ENCODE peak calls at places on chromosomes 2 and 18, in five cellular contexts. One of them, this sample, is unnamed.

GRCh38 chr2:59354498-59354897 is 1113.4 kb upstream of the FANCL start:
- DNase-seq in RWPE1: no peak
- DNase-seq in IMR-90: no peak
- DNase-seq in GM06990: no peak
- DNase-seq in choroid plexus epithelial cell: no peak
- DNase-seq in this sample: no peak

GRCh38 chr2:159290289-159290907 is 3.9 kb upstream of the WDSUB1 start:
- DNase-seq in RWPE1: peak; percentile 62
- DNase-seq in IMR-90: peak; percentile 94
- DNase-seq in GM06990: peak; percentile 39
- DNase-seq in choroid plexus epithelial cell: peak; percentile 97
- DNase-seq in this sample: no peak

GRCh38 chr2:11377915-11378649 is 33.6 kb upstream of the ROCK2 start:
- DNase-seq in choroid plexus epithelial cell: no peak
- DNase-seq in IMR-90: peak; percentile 79
- DNase-seq in RWPE1: no peak
- DNase-seq in GM06990: peak; percentile 73
- DNase-seq in this sample: no peak

GRCh38 chr2:46010925-46011490 is 286.2 kb upstream of the EPAS1 start:
- DNase-seq in GM06990: no peak
- DNase-seq in IMR-90: peak; percentile 74
- DNase-seq in choroid plexus epithelial cell: peak; percentile 79
- DNase-seq in RWPE1: peak; percentile 64
- DNase-seq in this sample: no peak

GRCh38 chr2:3349211-3349693 is 28.4 kb downstream of the EIPR1 start:
- DNase-seq in RWPE1: no peak
- DNase-seq in IMR-90: peak; percentile 17
- DNase-seq in GM06990: no peak
- DNase-seq in choroid plexus epithelial cell: peak; percentile 7
- DNase-seq in this sample: no peak

GRCh38 chr2:164850235-164850634 is 8.6 kb upstream of the COBLL1 start:
- DNase-seq in RWPE1: no peak
- DNase-seq in GM06990: no peak
- DNase-seq in IMR-90: no peak
- DNase-seq in choroid plexus epithelial cell: peak; percentile 47
- DNase-seq in this sample: no peak

GRCh38 chr2:241443486-241444223 is 64.7 kb downstream of the STK25 start:
- DNase-seq in choroid plexus epithelial cell: peak; percentile 75
- DNase-seq in IMR-90: peak; percentile 57
- DNase-seq in GM06990: peak; percentile 61
- DNase-seq in RWPE1: peak; percentile 14
- DNase-seq in this sample: no peak

GRCh38 chr2:172253190-172254052 is 150.7 kb upstream of the DLX2 start:
- DNase-seq in IMR-90: peak; percentile 100
- DNase-seq in choroid plexus epithelial cell: peak; percentile 99
- DNase-seq in GM06990: no peak
- DNase-seq in RWPE1: peak; percentile 92
- DNase-seq in this sample: no peak

GRCh38 chr2:114543106-114543806 is 100.8 kb downstream of the DPP10 start:
- DNase-seq in GM06990: no peak
- DNase-seq in IMR-90: no peak
- DNase-seq in choroid plexus epithelial cell: peak; percentile 1
- DNase-seq in RWPE1: no peak
- DNase-seq in this sample: peak; percentile 17

GRCh38 chr18:63747006-63747405 is 28.2 kb upstream of the SERPINB7 start:
- DNase-seq in choroid plexus epithelial cell: no peak
- DNase-seq in IMR-90: no peak
- DNase-seq in GM06990: no peak
- DNase-seq in RWPE1: no peak
- DNase-seq in this sample: no peak

GRCh38 chr2:27435628-27436027 is 6.6 kb upstream of the KRTCAP3 start:
- DNase-seq in IMR-90: no peak
- DNase-seq in RWPE1: no peak
- DNase-seq in GM06990: no peak
- DNase-seq in choroid plexus epithelial cell: no peak
- DNase-seq in this sample: no peak

GRCh38 chr2:172704072-172704936 is 31.3 kb upstream of the RAPGEF4 start:
- DNase-seq in GM06990: no peak
- DNase-seq in RWPE1: peak; percentile 20
- DNase-seq in IMR-90: peak; percentile 51
- DNase-seq in choroid plexus epithelial cell: peak; percentile 64
- DNase-seq in this sample: peak; percentile 49

GRCh38 chr2:9844036-9844483 is 786 bp downstream of the TAF1B start:
- DNase-seq in RWPE1: no peak
- DNase-seq in choroid plexus epithelial cell: peak; percentile 43
- DNase-seq in GM06990: peak; percentile 11
- DNase-seq in IMR-90: peak; percentile 31
- DNase-seq in this sample: no peak

GRCh38 chr18:67402543-67402942 is 114.0 kb downstream of the DSEL start:
- DNase-seq in RWPE1: no peak
- DNase-seq in IMR-90: peak; percentile 88
- DNase-seq in choroid plexus epithelial cell: peak; percentile 79
- DNase-seq in GM06990: no peak
- DNase-seq in this sample: no peak

GRCh38 chr18:58378980-58379379 is 249.9 kb downstream of the ALPK2 start:
- DNase-seq in IMR-90: no peak
- DNase-seq in choroid plexus epithelial cell: no peak
- DNase-seq in GM06990: no peak
- DNase-seq in RWPE1: no peak
- DNase-seq in this sample: no peak

GRCh38 chr18:46917808-46918600 is 602 bp downstream of the KATNAL2 start:
- DNase-seq in GM06990: no peak
- DNase-seq in IMR-90: peak; percentile 37
- DNase-seq in RWPE1: no peak
- DNase-seq in choroid plexus epithelial cell: peak; percentile 53
- DNase-seq in this sample: peak; percentile 10

GRCh38 chr2:191386938-191387536 is 141.8 kb downstream of the MYO1B start:
- DNase-seq in GM06990: no peak
- DNase-seq in choroid plexus epithelial cell: peak; percentile 86
- DNase-seq in RWPE1: peak; percentile 26
- DNase-seq in IMR-90: peak; percentile 89
- DNase-seq in this sample: no peak

GRCh38 chr2:22626621-22627020 is 758.4 kb upstream of the KLHL29 start:
- DNase-seq in GM06990: no peak
- DNase-seq in RWPE1: no peak
- DNase-seq in IMR-90: no peak
- DNase-seq in choroid plexus epithelial cell: no peak
- DNase-seq in this sample: peak; percentile 27

GRCh38 chr18:5779922-5780321 is 115.4 kb downstream of the TMEM200C start:
- DNase-seq in choroid plexus epithelial cell: no peak
- DNase-seq in GM06990: no peak
- DNase-seq in RWPE1: no peak
- DNase-seq in IMR-90: no peak
- DNase-seq in this sample: no peak

GRCh38 chr2:2812648-2813047 is 481.6 kb upstream of the MYT1L start:
- DNase-seq in choroid plexus epithelial cell: no peak
- DNase-seq in IMR-90: no peak
- DNase-seq in RWPE1: no peak
- DNase-seq in GM06990: no peak
- DNase-seq in this sample: no peak

GRCh38 chr2:33223851-33224250 is 252.6 kb upstream of the RASGRP3 start:
- DNase-seq in GM06990: no peak
- DNase-seq in choroid plexus epithelial cell: peak; percentile 86
- DNase-seq in RWPE1: no peak
- DNase-seq in IMR-90: no peak
- DNase-seq in this sample: no peak

GRCh38 chr2:25701801-25702200 is 28.4 kb upstream of the DTNB start:
- DNase-seq in RWPE1: no peak
- DNase-seq in choroid plexus epithelial cell: no peak
- DNase-seq in GM06990: no peak
- DNase-seq in IMR-90: no peak
- DNase-seq in this sample: no peak

GRCh38 chr2:55102056-55102812 is 52.0 kb upstream of the RTN4 start:
- DNase-seq in GM06990: no peak
- DNase-seq in choroid plexus epithelial cell: peak; percentile 94
- DNase-seq in IMR-90: peak; percentile 96
- DNase-seq in RWPE1: no peak
- DNase-seq in this sample: no peak

GRCh38 chr2:24970483-24971299 is 1.1 kb downstream of the DNAJC27 start:
- DNase-seq in IMR-90: peak; percentile 30
- DNase-seq in choroid plexus epithelial cell: peak; percentile 48
- DNase-seq in RWPE1: peak; percentile 15
- DNase-seq in GM06990: no peak
- DNase-seq in this sample: peak; percentile 15

GRCh38 chr2:18498531-18498930 is 61.9 kb downstream of the RDH14 start:
- DNase-seq in GM06990: no peak
- DNase-seq in RWPE1: no peak
- DNase-seq in choroid plexus epithelial cell: peak; percentile 46
- DNase-seq in IMR-90: no peak
- DNase-seq in this sample: no peak

GRCh38 chr2:40700211-40700954 is 248.5 kb upstream of the SLC8A1 start:
- DNase-seq in choroid plexus epithelial cell: no peak
- DNase-seq in RWPE1: no peak
- DNase-seq in GM06990: no peak
- DNase-seq in IMR-90: no peak
- DNase-seq in this sample: no peak

GRCh38 chr2:224372624-224373023 is 29.3 kb downstream of the FAM124B start:
- DNase-seq in GM06990: no peak
- DNase-seq in RWPE1: no peak
- DNase-seq in choroid plexus epithelial cell: no peak
- DNase-seq in IMR-90: no peak
- DNase-seq in this sample: no peak

DNA sequence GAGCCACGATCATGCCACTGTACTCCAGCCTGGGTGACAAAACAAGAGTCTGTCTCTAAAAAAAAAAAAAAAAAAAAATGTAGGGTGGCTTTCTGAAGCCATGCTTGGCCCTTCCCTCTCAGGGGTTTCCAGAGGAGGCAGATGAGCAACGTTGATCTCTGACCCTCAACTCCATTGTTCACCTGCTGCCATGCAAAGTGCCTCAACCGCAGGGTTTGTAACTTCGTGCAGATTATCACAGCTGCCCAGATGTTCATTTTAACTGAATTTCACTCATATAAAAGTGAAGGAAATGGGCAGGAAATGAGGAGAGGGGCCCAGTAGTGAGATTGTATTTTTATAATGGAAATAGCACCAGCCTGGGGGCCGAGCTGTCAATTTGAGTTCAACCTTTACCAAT is 15.0 kb upstream of the B3GNT2 start:
- DNase-seq in choroid plexus epithelial cell: no peak
- DNase-seq in IMR-90: no peak
- DNase-seq in GM06990: no peak
- DNase-seq in RWPE1: no peak
- DNase-seq in this sample: no peak
- TF ChIP-seq CTCF in choroid plexus epithelial cell: no peak
- TF ChIP-seq CTCF in IMR-90: no peak
- TF ChIP-seq CTCF in GM06990: no peak
- TF ChIP-seq CTCF in RWPE1: no peak
- TF ChIP-seq CTCF in this sample: no peak

DNA sequence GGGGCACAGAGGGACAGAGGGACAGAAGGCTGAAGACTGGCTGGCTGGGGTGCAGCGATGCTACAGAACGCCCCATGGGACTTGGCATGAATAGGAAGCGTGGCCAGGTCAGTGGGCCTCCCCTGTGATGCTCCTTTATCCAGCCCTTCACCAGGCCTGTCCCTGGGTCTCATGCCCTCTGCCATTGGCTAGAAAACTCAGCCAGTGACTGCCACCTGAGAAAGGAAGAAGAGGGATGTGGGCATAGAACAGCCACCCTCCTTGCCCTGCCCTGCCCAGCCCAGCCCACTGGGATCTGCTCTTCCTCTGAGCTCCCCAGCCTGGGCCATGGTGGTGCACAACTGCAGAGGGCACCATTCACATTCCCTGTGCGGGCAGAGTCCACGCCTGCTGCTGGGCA is 10.5 kb upstream of the LAPTM4A start:
- DNase-seq in RWPE1: no peak
- DNase-seq in GM06990: no peak
- DNase-seq in IMR-90: no peak
- DNase-seq in choroid plexus epithelial cell: no peak
- DNase-seq in this sample: no peak
- TF ChIP-seq CTCF in RWPE1: no peak
- TF ChIP-seq CTCF in GM06990: no peak
- TF ChIP-seq CTCF in IMR-90: no peak
- TF ChIP-seq CTCF in choroid plexus epithelial cell: no peak
- TF ChIP-seq CTCF in this sample: no peak

GRCh38 chr2:47640356-47640755 is 142.6 kb upstream of the MSH6 start:
- DNase-seq in IMR-90: no peak
- DNase-seq in GM06990: no peak
- DNase-seq in choroid plexus epithelial cell: no peak
- DNase-seq in RWPE1: no peak
- DNase-seq in this sample: no peak
- TF ChIP-seq CTCF in IMR-90: no peak
- TF ChIP-seq CTCF in GM06990: no peak
- TF ChIP-seq CTCF in choroid plexus epithelial cell: no peak
- TF ChIP-seq CTCF in RWPE1: no peak
- TF ChIP-seq CTCF in this sample: no peak

GRCh38 chr2:71455011-71455740 is 1.8 kb downstream of the DYSF start:
- DNase-seq in RWPE1: no peak
- DNase-seq in choroid plexus epithelial cell: no peak
- DNase-seq in GM06990: no peak
- DNase-seq in IMR-90: no peak
- DNase-seq in this sample: peak; percentile 42
- TF ChIP-seq CTCF in RWPE1: no peak
- TF ChIP-seq CTCF in choroid plexus epithelial cell: no peak
- TF ChIP-seq CTCF in GM06990: no peak
- TF ChIP-seq CTCF in IMR-90: no peak
- TF ChIP-seq CTCF in this sample: no peak

DNA sequence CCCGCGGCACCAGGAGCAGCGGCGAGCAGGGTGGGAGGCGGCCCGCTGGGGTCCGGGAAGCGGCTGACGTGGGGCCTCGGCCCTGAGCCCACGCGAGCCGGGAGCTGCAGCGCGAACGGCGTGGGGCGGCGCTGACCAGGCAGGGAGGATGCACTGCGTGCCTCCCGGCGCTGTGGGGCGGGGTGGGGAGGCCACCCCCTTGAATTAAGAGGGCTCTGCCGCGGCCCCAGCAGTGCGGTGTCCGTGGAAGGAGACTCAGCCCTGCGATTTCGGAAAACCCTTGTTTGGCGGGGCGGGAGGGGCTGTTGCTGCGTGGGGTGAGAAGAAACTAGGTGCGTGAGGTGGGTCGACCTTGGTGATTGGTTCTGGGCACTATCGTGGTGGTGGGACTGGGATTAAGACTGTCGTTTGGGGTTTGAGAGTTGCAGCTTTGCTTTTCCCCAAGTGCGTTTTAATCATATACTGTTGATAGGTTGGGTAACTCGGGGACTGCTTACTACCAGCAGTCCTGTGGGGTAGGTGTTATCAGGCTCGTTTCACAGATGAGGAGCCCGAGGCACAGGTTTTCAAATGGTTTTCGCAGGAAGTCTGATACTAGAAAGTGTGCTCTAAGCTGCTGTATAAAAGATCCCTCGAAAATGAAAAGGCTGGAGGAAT is 703 bp downstream of the ACSL3 start:
- DNase-seq in GM06990: no peak
- DNase-seq in IMR-90: no peak
- DNase-seq in RWPE1: no peak
- DNase-seq in choroid plexus epithelial cell: peak; percentile 37
- DNase-seq in this sample: peak; percentile 16
- TF ChIP-seq CTCF in GM06990: no peak
- TF ChIP-seq CTCF in IMR-90: no peak
- TF ChIP-seq CTCF in RWPE1: no peak
- TF ChIP-seq CTCF in choroid plexus epithelial cell: no peak
- TF ChIP-seq CTCF in this sample: no peak